ENCODE peak calls at places on chromosomes 12 and 14, in ten cellular contexts. E is CD4-positive, CD25-positive, alpha-beta regulatory T cell; B is RCC 7860; Q is sciatic nerve; C is nephron progenitor cell; F is EL; Y is AG04449; S is brain microvascular endothelial cell; L is NCI-H345; P is IMR-90. Z is an unnamed sample.

GRCh38 chr12:55142896-55143870 is 17.0 kb downstream of the OR9K2 start:
- DNase-seq in S (peak), Y (no peak), C (peak), Q (no peak), P (peak), E (peak), L (peak), F (peak), B (no peak), Z (peak)

GRCh38 chr12:94649349-94650142 is 811 bp downstream of the TMCC3 start:
- DNase-seq in S (peak), L (peak), E (no peak), Y (no peak), F (peak), C (peak), Q (peak), P (peak), B (no peak), Z (no peak)

GRCh38 chr14:99268776-99269510 is 3.1 kb downstream of the BCL11B start:
- DNase-seq in E (no peak), S (no peak), P (no peak), Y (no peak), C (no peak), F (no peak), L (peak), B (no peak), Q (no peak), Z (no peak)

GRCh38 chr12:1920436-1920835 is 2.0 kb upstream of the CACNA2D4 start:
- DNase-seq in B (no peak), P (no peak), E (no peak), Y (no peak), F (no peak), S (no peak), Q (peak), C (no peak), L (no peak), Z (no peak)

GRCh38 chr12:90653051-90653450 is 301.9 kb downstream of the CCER1 start:
- DNase-seq in S (peak), E (no peak), P (peak), Q (no peak), L (no peak), Y (peak), B (no peak), C (no peak), F (peak), Z (no peak)

GRCh38 chr14:98953544-98954346 is 318.3 kb downstream of the BCL11B start:
- DNase-seq in Q (peak), E (no peak), F (no peak), S (no peak), Y (no peak), B (peak), L (no peak), P (no peak), C (no peak), Z (no peak)

GRCh38 chr12:82461851-82462250 is 103.5 kb downstream of the METTL25 start:
- DNase-seq in B (peak), L (no peak), Y (no peak), S (no peak), C (no peak), E (no peak), Q (no peak), P (peak), F (no peak), Z (no peak)

GRCh38 chr14:105088812-105089745 is 23.8 kb upstream of the GPR132 start:
- DNase-seq in Y (no peak), P (peak), B (no peak), C (no peak), E (no peak), Q (no peak), L (no peak), F (peak), S (no peak), Z (no peak)

GRCh38 chr14:68214431-68214830 is 394.9 kb downstream of the RAD51B start:
- DNase-seq in F (no peak), C (no peak), S (no peak), P (no peak), E (no peak), Y (no peak), Q (no peak), B (no peak), L (peak), Z (no peak)

GRCh38 chr12:54125950-54126695 is 62.7 kb downstream of the SMUG1 start:
- DNase-seq in L (no peak), E (no peak), S (no peak), B (no peak), Q (peak), C (peak), Y (no peak), P (no peak), F (peak), Z (no peak)

GRCh38 chr14:63155511-63156189 is 48.6 kb upstream of the RHOJ start:
- DNase-seq in E (no peak), C (no peak), B (no peak), P (peak), S (peak), F (peak), Q (no peak), Y (no peak), L (no peak), Z (no peak)

GRCh38 chr14:55523321-55523720 is 56.7 kb upstream of the KTN1 start:
- DNase-seq in F (no peak), Y (no peak), B (no peak), P (no peak), S (no peak), L (no peak), Q (no peak), E (no peak), C (no peak), Z (no peak)

GRCh38 chr14:64303471-64303917 is 9.3 kb upstream of the ESR2 start:
- DNase-seq in C (peak), Q (no peak), S (no peak), P (peak), F (peak), B (peak), Y (no peak), E (no peak), L (peak), Z (peak)

GRCh38 chr12:39332661-39333175 is 110.2 kb downstream of the KIF21A start:
- DNase-seq in Y (no peak), E (no peak), C (no peak), P (no peak), B (no peak), L (no peak), S (no peak), Q (no peak), F (no peak), Z (no peak)

GRCh38 chr12:129076466-129077325 is 223.4 kb downstream of the GLT1D1 start:
- DNase-seq in F (no peak), C (no peak), S (no peak), P (no peak), E (no peak), L (peak), Y (no peak), Q (no peak), B (no peak), Z (no peak)

GRCh38 chr12:95805864-95806669 is 15.5 kb upstream of the NTN4 start:
- DNase-seq in B (peak), Y (peak), S (peak), Q (no peak), C (no peak), P (peak), E (no peak), F (peak), L (no peak), Z (no peak)

GRCh38 chr12:27243804-27244679 is at the start of gene STK38L:
- DNase-seq in S (peak), C (peak), Q (peak), F (peak), E (peak), P (peak), B (peak), L (peak), Y (peak), Z (peak)

GRCh38 chr12:64780220-64780530 is 21.0 kb upstream of the GNS start:
- DNase-seq in S (no peak), C (no peak), Q (no peak), L (no peak), P (no peak), Y (no peak), F (no peak), E (no peak), B (no peak), Z (no peak)

Z was measured in NCI-H1930.